ENCODE peak calls at places on chromosomes 3 and 15, in nine cellular contexts. R is kidney; M is activated gamma-delta T cell; X is NCI-H446 treated with DMSO at 0.1 percent for 48 hours; F is HFFc6; U is effector memory CD4-positive, alpha-beta T cell; H is chondrocyte; Q is kidney glomerular epithelial cell; N is amniotic stem cell. P is an unnamed sample.

GRCh38 chr15:80105193-80105984 is 45.9 kb downstream of the ZFAND6 start:
- DNase-seq in R (no peak), M (no peak), X (no peak), F (peak), U (no peak), H (no peak), Q (peak), N (no peak), P (no peak)

GRCh38 chr15:48630245-48630644 is 15.3 kb downstream of the FBN1 start:
- DNase-seq in R (no peak), M (no peak), X (no peak), F (no peak), U (no peak), H (no peak), Q (no peak), N (no peak), P (no peak)

GRCh38 chr3:158792709-158793108 is 9.1 kb upstream of the MFSD1 start:
- DNase-seq in R (no peak), M (no peak), X (no peak), F (peak), U (no peak), H (no peak), Q (no peak), N (peak), P (peak)

GRCh38 chr3:146169891-146170290 is 8.9 kb upstream of the PLOD2 start:
- DNase-seq in R (no peak), M (no peak), X (no peak), F (no peak), U (no peak), H (no peak), Q (no peak), N (no peak), P (no peak)

GRCh38 chr3:70392227-70392626 is 79.8 kb upstream of the MDFIC2 start:
- DNase-seq in R (no peak), M (no peak), X (no peak), F (no peak), U (no peak), H (no peak), Q (no peak), N (no peak), P (no peak)

GRCh38 chr3:110576962-110577361 is 494.7 kb upstream of the NECTIN3 start:
- DNase-seq in R (no peak), M (no peak), X (no peak), F (peak), U (no peak), H (no peak), Q (peak), N (peak), P (peak)

GRCh38 chr3:112128843-112129727 is 4.0 kb downstream of the GCSAM start:
- DNase-seq in R (no peak), M (no peak), X (no peak), F (peak), U (peak), H (no peak), Q (no peak), N (no peak), P (no peak)

GRCh38 chr3:180926526-180926925 is 14.1 kb downstream of the FXR1 start:
- DNase-seq in R (no peak), M (no peak), X (no peak), F (no peak), U (no peak), H (no peak), Q (peak), N (no peak), P (no peak)

GRCh38 chr3:191350389-191351090 is 20.2 kb upstream of the UTS2B start:
- DNase-seq in R (no peak), M (no peak), X (no peak), F (peak), U (no peak), H (no peak), Q (peak), N (no peak), P (no peak)

GRCh38 chr15:58775402-58775801 is 4.3 kb downstream of the MINDY2 start:
- DNase-seq in R (no peak), M (no peak), X (no peak), F (no peak), U (no peak), H (no peak), Q (no peak), N (no peak), P (no peak)

GRCh38 chr15:98953000-98953776 is 54.4 kb downstream of the PGPEP1L start:
- DNase-seq in R (no peak), M (no peak), X (no peak), F (no peak), U (no peak), H (peak), Q (no peak), N (no peak), P (no peak)

GRCh38 chr15:63892794-63893441 is 59.2 kb upstream of the HERC1 start:
- DNase-seq in R (peak), M (no peak), X (no peak), F (no peak), U (peak), H (no peak), Q (no peak), N (no peak), P (no peak)

GRCh38 chr3:180804871-180805430 is 107.5 kb upstream of the FXR1 start:
- DNase-seq in R (no peak), M (no peak), X (no peak), F (peak), U (no peak), H (no peak), Q (peak), N (no peak), P (peak)

GRCh38 chr3:58180940-58181587 is 29.7 kb downstream of the DNASE1L3 start:
- DNase-seq in R (no peak), M (no peak), X (no peak), F (no peak), U (no peak), H (no peak), Q (peak), N (no peak), P (no peak)

GRCh38 chr3:108091498-108092259 is 848 bp upstream of the CD47 start:
- DNase-seq in R (peak), M (peak), X (no peak), F (no peak), U (peak), H (no peak), Q (peak), N (no peak), P (no peak)

GRCh38 chr3:182971637-182972036 is 8.7 kb downstream of the DCUN1D1 start:
- DNase-seq in R (no peak), M (no peak), X (no peak), F (no peak), U (no peak), H (no peak), Q (peak), N (no peak), P (no peak)

GRCh38 chr3:127464642-127465041 is 125.9 kb downstream of the TPRA1 start:
- DNase-seq in R (no peak), M (no peak), X (no peak), F (no peak), U (no peak), H (no peak), Q (no peak), N (no peak), P (no peak)

GRCh38 chr3:27646891-27647290 is 75.2 kb downstream of the EOMES start:
- DNase-seq in R (no peak), M (no peak), X (no peak), F (no peak), U (no peak), H (no peak), Q (no peak), N (no peak), P (no peak)